ENCODE peak calls at places on chromosome 2, in six cellular contexts. One of them, this sample, is unnamed.

GRCh38 chr2:166091439-166091838 is 36.4 kb downstream of the SCN1A start:
- DNase-seq in RWPE1: no peak
- DNase-seq in fibroblast of lung: peak
- DNase-seq in CD8-positive, alpha-beta memory T cell: no peak
- DNase-seq in upper lobe of right lung: no peak
- DNase-seq in prostate gland: no peak
- DNase-seq in this sample: no peak

GRCh38 chr2:65638438-65638837 is 206.0 kb upstream of the SPRED2 start:
- DNase-seq in RWPE1: no peak
- DNase-seq in fibroblast of lung: no peak
- DNase-seq in CD8-positive, alpha-beta memory T cell: no peak
- DNase-seq in upper lobe of right lung: no peak
- DNase-seq in prostate gland: no peak
- DNase-seq in this sample: no peak

GRCh38 chr2:47008381-47009280 is 93.0 kb upstream of the MCFD2 start:
- DNase-seq in RWPE1: no peak
- DNase-seq in fibroblast of lung: peak
- DNase-seq in CD8-positive, alpha-beta memory T cell: no peak
- DNase-seq in upper lobe of right lung: no peak
- DNase-seq in prostate gland: no peak
- DNase-seq in this sample: peak

GRCh38 chr2:174704647-174705046 is 59.6 kb downstream of the CHRNA1 start:
- DNase-seq in RWPE1: no peak
- DNase-seq in fibroblast of lung: no peak
- DNase-seq in CD8-positive, alpha-beta memory T cell: no peak
- DNase-seq in upper lobe of right lung: no peak
- DNase-seq in prostate gland: no peak
- DNase-seq in this sample: no peak

GRCh38 chr2:33212151-33212550 is 264.3 kb upstream of the RASGRP3 start:
- DNase-seq in RWPE1: no peak
- DNase-seq in fibroblast of lung: peak
- DNase-seq in CD8-positive, alpha-beta memory T cell: no peak
- DNase-seq in upper lobe of right lung: no peak
- DNase-seq in prostate gland: no peak
- DNase-seq in this sample: no peak

GRCh38 chr2:30040147-30040546 is 106.7 kb upstream of the YPEL5 start:
- DNase-seq in RWPE1: no peak
- DNase-seq in fibroblast of lung: no peak
- DNase-seq in CD8-positive, alpha-beta memory T cell: no peak
- DNase-seq in upper lobe of right lung: no peak
- DNase-seq in prostate gland: no peak
- DNase-seq in this sample: no peak

GRCh38 chr2:167212054-167212648 is 323.9 kb downstream of the XIRP2 start:
- DNase-seq in RWPE1: peak
- DNase-seq in fibroblast of lung: peak
- DNase-seq in CD8-positive, alpha-beta memory T cell: no peak
- DNase-seq in upper lobe of right lung: no peak
- DNase-seq in prostate gland: no peak
- DNase-seq in this sample: no peak

GRCh38 chr2:220708366-220708765 is 863.7 kb downstream of the EPHA4 start:
- DNase-seq in RWPE1: no peak
- DNase-seq in fibroblast of lung: no peak
- DNase-seq in CD8-positive, alpha-beta memory T cell: no peak
- DNase-seq in upper lobe of right lung: no peak
- DNase-seq in prostate gland: no peak
- DNase-seq in this sample: no peak

GRCh38 chr2:192298664-192299063 is 103.9 kb upstream of the TMEFF2 start:
- DNase-seq in RWPE1: no peak
- DNase-seq in fibroblast of lung: no peak
- DNase-seq in CD8-positive, alpha-beta memory T cell: no peak
- DNase-seq in upper lobe of right lung: no peak
- DNase-seq in prostate gland: no peak
- DNase-seq in this sample: no peak

GRCh38 chr2:29923110-29923721 is 1.8 kb upstream of the ALK start:
- DNase-seq in RWPE1: peak
- DNase-seq in fibroblast of lung: peak
- DNase-seq in CD8-positive, alpha-beta memory T cell: peak
- DNase-seq in upper lobe of right lung: no peak
- DNase-seq in prostate gland: peak
- DNase-seq in this sample: peak

GRCh38 chr2:47109680-47110079 is 45.4 kb downstream of the STPG4 start:
- DNase-seq in RWPE1: no peak
- DNase-seq in fibroblast of lung: no peak
- DNase-seq in CD8-positive, alpha-beta memory T cell: no peak
- DNase-seq in upper lobe of right lung: no peak
- DNase-seq in prostate gland: no peak
- DNase-seq in this sample: no peak

DNA sequence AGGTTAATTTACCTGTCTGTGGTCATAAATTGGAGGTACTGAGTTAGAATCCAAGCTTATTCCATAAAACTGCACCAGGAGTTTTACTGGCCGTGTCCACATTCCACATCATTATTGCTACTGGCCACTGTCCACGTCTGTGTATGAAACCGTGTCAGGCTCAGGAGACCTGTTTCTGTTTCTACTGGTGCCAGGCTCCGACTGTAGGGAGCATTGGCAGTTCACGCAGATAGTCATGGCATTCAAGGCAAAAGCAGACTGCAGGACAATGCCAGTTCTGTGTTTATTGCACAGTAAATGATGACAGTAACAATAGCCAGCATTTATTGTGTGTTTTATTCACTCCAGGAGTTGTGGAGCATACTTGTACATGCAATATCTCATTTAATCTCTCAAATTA is 55.2 kb downstream of the MAP4K4 start:
- DNase-seq in RWPE1: no peak
- DNase-seq in fibroblast of lung: no peak
- DNase-seq in CD8-positive, alpha-beta memory T cell: no peak
- DNase-seq in upper lobe of right lung: no peak
- DNase-seq in prostate gland: peak
- DNase-seq in this sample: no peak
- H3K27ac ChIP-seq in RWPE1: no peak
- H3K27ac ChIP-seq in fibroblast of lung: peak
- H3K27ac ChIP-seq in CD8-positive, alpha-beta memory T cell: no peak
- H3K27ac ChIP-seq in upper lobe of right lung: no peak
- H3K27ac ChIP-seq in prostate gland: no peak
- H3K27ac ChIP-seq in this sample: no peak

GRCh38 chr2:217789736-217790181 is 213.0 kb downstream of the TNS1 start:
- DNase-seq in RWPE1: no peak
- DNase-seq in fibroblast of lung: no peak
- DNase-seq in CD8-positive, alpha-beta memory T cell: no peak
- DNase-seq in upper lobe of right lung: no peak
- DNase-seq in prostate gland: no peak
- DNase-seq in this sample: no peak
- H3K27ac ChIP-seq in RWPE1: no peak
- H3K27ac ChIP-seq in fibroblast of lung: no peak
- H3K27ac ChIP-seq in CD8-positive, alpha-beta memory T cell: no peak
- H3K27ac ChIP-seq in upper lobe of right lung: peak
- H3K27ac ChIP-seq in prostate gland: no peak
- H3K27ac ChIP-seq in this sample: peak

GRCh38 chr2:111947219-111947618 is 48.8 kb downstream of the MERTK start:
- DNase-seq in RWPE1: no peak
- DNase-seq in fibroblast of lung: no peak
- DNase-seq in CD8-positive, alpha-beta memory T cell: no peak
- DNase-seq in upper lobe of right lung: no peak
- DNase-seq in prostate gland: no peak
- DNase-seq in this sample: no peak
- H3K27ac ChIP-seq in RWPE1: peak
- H3K27ac ChIP-seq in fibroblast of lung: no peak
- H3K27ac ChIP-seq in CD8-positive, alpha-beta memory T cell: no peak
- H3K27ac ChIP-seq in upper lobe of right lung: peak
- H3K27ac ChIP-seq in prostate gland: peak
- H3K27ac ChIP-seq in this sample: no peak

DNA sequence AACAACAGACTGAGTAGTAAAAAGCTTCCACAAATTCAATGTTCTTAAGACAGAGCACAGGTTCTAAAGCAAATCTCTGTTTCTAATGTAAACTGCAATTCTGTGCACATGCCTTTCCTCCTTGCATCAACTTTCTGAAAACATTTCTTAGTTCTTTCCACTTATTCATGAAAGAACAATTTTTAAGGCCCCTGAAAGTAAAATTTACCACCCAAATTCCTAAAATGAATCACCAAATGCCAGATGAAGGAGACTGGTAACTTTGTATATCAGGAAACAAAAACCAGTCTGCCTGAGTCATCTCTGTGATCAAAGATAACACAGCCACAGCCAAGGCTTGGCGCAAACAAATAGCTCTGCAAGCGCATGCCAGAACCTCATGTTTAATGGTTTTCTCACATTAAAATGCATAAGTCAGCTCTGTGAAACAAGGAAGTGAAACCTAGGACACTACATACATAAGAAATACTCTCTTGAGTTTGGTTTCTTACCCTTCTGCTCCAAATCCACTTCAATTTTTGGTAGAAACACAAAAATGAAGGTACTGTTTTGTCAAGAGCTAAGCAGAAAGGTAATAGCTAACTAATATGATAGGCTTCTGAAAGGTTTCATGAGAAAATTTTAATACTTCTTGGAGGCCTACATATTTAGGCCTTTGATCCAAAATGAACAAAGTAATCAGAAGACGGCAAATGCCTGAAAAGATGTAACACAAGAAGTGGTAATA is 169.4 kb downstream of the THADA start:
- DNase-seq in RWPE1: peak
- DNase-seq in fibroblast of lung: peak
- DNase-seq in CD8-positive, alpha-beta memory T cell: peak
- DNase-seq in upper lobe of right lung: no peak
- DNase-seq in prostate gland: peak
- DNase-seq in this sample: peak
- H3K27ac ChIP-seq in RWPE1: peak
- H3K27ac ChIP-seq in fibroblast of lung: no peak
- H3K27ac ChIP-seq in CD8-positive, alpha-beta memory T cell: peak
- H3K27ac ChIP-seq in upper lobe of right lung: peak
- H3K27ac ChIP-seq in prostate gland: peak
- H3K27ac ChIP-seq in this sample: no peak

GRCh38 chr2:63735263-63735662 is 106.4 kb upstream of the UGP2 start:
- DNase-seq in RWPE1: no peak
- DNase-seq in fibroblast of lung: peak
- DNase-seq in CD8-positive, alpha-beta memory T cell: no peak
- DNase-seq in upper lobe of right lung: no peak
- DNase-seq in prostate gland: no peak
- DNase-seq in this sample: no peak

GRCh38 chr2:63734510-63734909 is 107.2 kb upstream of the UGP2 start:
- DNase-seq in RWPE1: no peak
- DNase-seq in fibroblast of lung: peak
- DNase-seq in CD8-positive, alpha-beta memory T cell: no peak
- DNase-seq in upper lobe of right lung: no peak
- DNase-seq in prostate gland: no peak
- DNase-seq in this sample: no peak

GRCh38 chr2:63735931-63736820 is 105.5 kb upstream of the UGP2 start:
- DNase-seq in RWPE1: no peak
- DNase-seq in fibroblast of lung: peak
- DNase-seq in CD8-positive, alpha-beta memory T cell: no peak
- DNase-seq in upper lobe of right lung: no peak
- DNase-seq in prostate gland: no peak
- DNase-seq in this sample: no peak

GRCh38 chr2:63738019-63738418 is 103.7 kb upstream of the UGP2 start:
- DNase-seq in RWPE1: peak
- DNase-seq in fibroblast of lung: no peak
- DNase-seq in CD8-positive, alpha-beta memory T cell: no peak
- DNase-seq in upper lobe of right lung: no peak
- DNase-seq in prostate gland: no peak
- DNase-seq in this sample: no peak

DNA sequence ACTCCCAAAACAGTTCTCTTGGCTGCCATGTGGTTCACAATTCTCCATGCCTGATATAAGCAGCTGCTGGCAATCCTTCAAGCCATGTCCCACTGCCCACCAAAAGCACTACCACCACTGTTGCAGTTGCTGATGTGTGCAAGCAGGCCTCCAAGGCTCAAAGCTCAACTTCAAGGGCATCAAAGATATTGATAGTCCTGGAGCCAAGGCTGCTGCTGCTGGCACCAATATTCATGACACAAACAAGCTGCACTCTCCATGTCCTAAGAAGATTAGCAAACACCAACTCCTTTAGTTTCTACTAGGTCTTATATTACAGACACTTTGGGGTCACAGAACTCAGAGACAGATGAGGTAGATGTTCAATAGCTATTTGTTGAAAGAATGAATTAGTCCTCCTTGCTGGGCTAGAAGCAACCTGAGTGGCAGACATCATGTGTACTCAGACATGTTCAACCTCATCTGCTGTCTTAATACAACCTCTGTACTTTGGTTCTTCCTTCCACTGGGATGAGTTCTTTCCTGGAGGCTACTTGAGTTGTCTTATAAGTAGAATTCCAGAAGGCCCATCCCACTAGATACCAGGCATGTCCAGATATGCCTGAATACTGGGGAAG is 104.5 kb upstream of the UGP2 start:
- DNase-seq in RWPE1: peak
- DNase-seq in fibroblast of lung: no peak
- DNase-seq in CD8-positive, alpha-beta memory T cell: no peak
- DNase-seq in upper lobe of right lung: no peak
- DNase-seq in prostate gland: no peak
- DNase-seq in this sample: peak
- H3K27ac ChIP-seq in RWPE1: peak
- H3K27ac ChIP-seq in fibroblast of lung: no peak
- H3K27ac ChIP-seq in CD8-positive, alpha-beta memory T cell: no peak
- H3K27ac ChIP-seq in upper lobe of right lung: no peak
- H3K27ac ChIP-seq in prostate gland: no peak
- H3K27ac ChIP-seq in this sample: peak

GRCh38 chr2:67286981-67287759 is 110.0 kb upstream of the ETAA1 start:
- DNase-seq in RWPE1: no peak
- DNase-seq in fibroblast of lung: no peak
- DNase-seq in CD8-positive, alpha-beta memory T cell: no peak
- DNase-seq in upper lobe of right lung: no peak
- DNase-seq in prostate gland: no peak
- DNase-seq in this sample: no peak
- H3K27ac ChIP-seq in RWPE1: no peak
- H3K27ac ChIP-seq in fibroblast of lung: no peak
- H3K27ac ChIP-seq in CD8-positive, alpha-beta memory T cell: no peak
- H3K27ac ChIP-seq in upper lobe of right lung: no peak
- H3K27ac ChIP-seq in prostate gland: no peak
- H3K27ac ChIP-seq in this sample: no peak

This sample was measured in right cardiac atrium.